ENCODE peak calls at places on chromosomes 4 and X, in ten cellular contexts. L is CD8-positive, alpha-beta T cell; U is fibroblast of villous mesenchyme; G is PC-3; E is ovary; Z is H7; R is CD8-positive, alpha-beta memory T cell; D is fibroblast of mammary gland; C is fibroblast of pulmonary artery; I is psoas muscle. X is an unnamed sample.

GRCh38 chr4:110049951-110050925 is 137.6 kb downstream of the EGF start:
- DNase-seq in I (no peak), L (peak), R (peak), U (peak), D (peak), Z (peak), G (peak), C (peak), E (peak), X (peak)

GRCh38 chr4:93031431-93032098 is 727.8 kb downstream of the GRID2 start:
- DNase-seq in I (no peak), L (no peak), G (no peak), Z (no peak), C (peak), E (no peak), U (no peak), D (no peak), R (no peak), X (no peak)

GRCh38 chrX:18075603-18076002 is 145.1 kb downstream of the BEND2 start:
- DNase-seq in R (no peak), E (no peak), I (no peak), Z (no peak), C (no peak), G (no peak), L (no peak), D (no peak), U (no peak), X (no peak)

GRCh38 chr4:159723341-159724048 is 620.6 kb downstream of the RAPGEF2 start:
- DNase-seq in Z (no peak), D (no peak), C (no peak), U (no peak), L (no peak), E (no peak), R (no peak), I (peak), G (peak), X (no peak)

GRCh38 chr4:41141910-41142309 is 72.4 kb downstream of the APBB2 start:
- DNase-seq in G (peak), C (peak), U (peak), L (no peak), I (no peak), D (peak), E (no peak), Z (no peak), R (no peak), X (no peak)

GRCh38 chrX:37060999-37061398 is 52.8 kb downstream of the FAM47C start:
- DNase-seq in G (peak), C (peak), U (peak), R (no peak), I (no peak), E (no peak), D (peak), Z (peak), L (no peak), X (peak)

GRCh38 chr4:138003248-138003647 is 238.9 kb downstream of the SLC7A11 start:
- DNase-seq in G (no peak), E (no peak), Z (no peak), I (no peak), L (no peak), D (peak), C (no peak), R (no peak), U (no peak), X (no peak)

GRCh38 chrX:76026292-76026691 is 146.6 kb upstream of the PBDC1 start:
- DNase-seq in G (no peak), E (no peak), Z (peak), U (no peak), I (no peak), L (no peak), C (no peak), R (no peak), D (no peak), X (no peak)

GRCh38 chr4:60033826-60034225 is 1166.3 kb upstream of the ADGRL3 start:
- DNase-seq in E (no peak), C (no peak), G (no peak), I (no peak), R (no peak), U (no peak), Z (no peak), L (no peak), D (no peak), X (no peak)

GRCh38 chr4:168608771-168609170 is 111.9 kb downstream of the PALLD start:
- DNase-seq in E (no peak), D (no peak), G (no peak), Z (no peak), C (no peak), L (no peak), I (no peak), R (no peak), U (no peak), X (no peak)

GRCh38 chr4:127203561-127204260 is 429.0 kb upstream of the INTU start:
- DNase-seq in L (no peak), U (no peak), I (no peak), D (peak), R (no peak), E (no peak), C (peak), G (peak), Z (no peak), X (no peak)

GRCh38 chr4:37662861-37663390 is 23.2 kb downstream of the RELL1 start:
- DNase-seq in Z (no peak), U (no peak), L (no peak), G (no peak), E (no peak), D (no peak), C (no peak), I (no peak), R (no peak), X (no peak)

GRCh38 chr4:23384741-23385140 is 505.1 kb downstream of the PPARGC1A start:
- DNase-seq in U (no peak), E (no peak), I (no peak), G (peak), D (no peak), R (no peak), C (peak), L (no peak), Z (no peak), X (no peak)

GRCh38 chr4:126798214-126798613 is 834.5 kb upstream of the INTU start:
- DNase-seq in E (no peak), U (no peak), G (no peak), Z (no peak), C (no peak), L (no peak), R (no peak), D (no peak), I (no peak), X (no peak)

GRCh38 chr4:136036744-136037143 is 1495.5 kb downstream of the PCDH18 start:
- DNase-seq in G (peak), U (peak), E (no peak), R (no peak), Z (no peak), D (peak), I (no peak), L (no peak), C (peak), X (peak)

GRCh38 chrX:53256446-53257041 is 24.8 kb downstream of the IQSEC2 start:
- DNase-seq in L (no peak), D (no peak), E (no peak), G (no peak), I (no peak), U (no peak), R (no peak), Z (peak), C (no peak), X (no peak)

GRCh38 chr4:112905728-112906127 is 143.7 kb upstream of the ANK2 start:
- DNase-seq in E (no peak), D (no peak), Z (no peak), C (no peak), R (no peak), I (no peak), L (no peak), G (no peak), U (no peak), X (no peak)

GRCh38 chr4:99154658-99155342 is 10.7 kb upstream of the ADH4 start:
- DNase-seq in R (no peak), D (no peak), U (no peak), E (no peak), C (no peak), Z (no peak), L (no peak), G (no peak), I (no peak), X (no peak)

GRCh38 chr4:163484906-163485305 is 9.6 kb upstream of the TMA16 start:
- DNase-seq in R (peak), C (peak), D (peak), Z (peak), U (peak), G (peak), E (peak), I (no peak), L (peak), X (peak)

GRCh38 chr4:152427971-152428370 is 107.9 kb downstream of the FBXW7 start:
- DNase-seq in I (no peak), U (no peak), C (no peak), Z (no peak), G (no peak), E (no peak), L (no peak), D (peak), R (no peak), X (no peak)

GRCh38 chr4:89110541-89110985 is 770 bp upstream of the TIGD2 start:
- DNase-seq in G (peak), I (no peak), D (no peak), C (no peak), R (no peak), E (no peak), U (no peak), Z (peak), L (no peak), X (no peak)

GRCh38 chr4:8173641-8174242 is 15.1 kb upstream of the ABLIM2 start:
- DNase-seq in I (no peak), U (no peak), R (no peak), Z (no peak), C (no peak), E (no peak), L (no peak), G (peak), D (no peak), X (no peak)

GRCh38 chrX:47143894-47144625 is 442 bp downstream of the NDUFB11 start:
- DNase-seq in D (peak), I (peak), L (no peak), C (peak), E (peak), G (no peak), U (peak), Z (peak), R (no peak), X (peak)

GRCh38 chrX:123959281-123960063 is 2.0 kb upstream of the STAG2 start:
- DNase-seq in D (peak), G (peak), U (peak), E (peak), L (peak), Z (peak), R (no peak), C (peak), I (peak), X (no peak)

GRCh38 chr4:2968381-2968780 is 5.0 kb downstream of the GRK4 start:
- DNase-seq in L (no peak), D (no peak), U (no peak), C (peak), Z (no peak), R (no peak), I (no peak), G (no peak), E (no peak), X (no peak)

DNA sequence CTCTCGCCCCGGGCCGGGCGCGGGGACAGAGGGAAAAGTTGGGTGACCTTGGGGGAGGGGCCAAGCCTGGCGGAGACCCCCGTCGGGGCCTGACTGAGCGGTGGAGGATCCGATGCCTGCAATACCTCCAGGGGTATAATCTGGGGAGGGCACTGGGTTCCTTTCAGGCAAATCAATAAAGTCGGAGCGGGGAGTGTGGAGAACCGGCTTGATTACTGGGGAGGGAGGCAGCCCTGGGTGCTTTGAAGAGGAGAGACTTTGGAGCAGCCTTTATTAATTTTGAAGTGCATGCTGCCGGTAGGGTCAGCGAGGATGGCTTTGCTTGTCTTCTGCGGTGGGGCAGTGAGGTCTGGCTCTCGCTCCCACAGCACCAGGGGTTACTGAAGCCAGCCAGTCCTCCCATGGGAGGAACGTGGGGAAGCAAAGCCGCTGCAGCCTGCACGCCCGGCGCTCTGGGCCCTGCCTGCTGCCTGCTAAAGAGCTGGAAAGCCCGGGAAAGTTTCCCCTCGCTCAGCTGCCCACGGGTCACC is 396 bp upstream of the LGI2 start:
- DNase-seq in U (peak), Z (peak), I (no peak), L (no peak), E (peak), R (no peak), D (peak), C (peak), G (no peak), X (no peak)
- H3K4me3 ChIP-seq in U (no peak), Z (peak), I (peak), L (no peak), E (peak), R (no peak), D (peak), C (peak), G (peak), X (no peak)

GRCh38 chr4:6673660-6674499 is 19.8 kb upstream of the S100P start:
- DNase-seq in Z (peak), R (peak), I (peak), C (peak), G (peak), D (peak), L (peak), E (peak), U (peak), X (peak)

GRCh38 chr4:6681191-6681590 is 12.5 kb upstream of the S100P start:
- DNase-seq in E (no peak), G (no peak), L (no peak), U (no peak), Z (peak), D (no peak), C (no peak), R (no peak), I (no peak), X (peak)

GRCh38 chr4:6680372-6681034 is 13.2 kb upstream of the S100P start:
- DNase-seq in R (no peak), U (no peak), G (peak), C (no peak), E (no peak), D (no peak), L (no peak), I (no peak), Z (peak), X (no peak)

GRCh38 chr4:6674500-6675149 is 19.1 kb upstream of the S100P start:
- DNase-seq in I (peak), Z (peak), R (peak), G (peak), C (peak), E (no peak), U (peak), L (peak), D (peak), X (no peak)

GRCh38 chr4:6676722-6677558 is 16.7 kb upstream of the S100P start:
- DNase-seq in G (no peak), I (no peak), D (no peak), Z (no peak), U (no peak), E (no peak), R (no peak), C (no peak), L (no peak), X (no peak)
- H3K4me3 ChIP-seq in G (peak), I (peak), D (no peak), Z (no peak), U (no peak), E (no peak), R (peak), C (no peak), L (peak), X (peak)

DNA sequence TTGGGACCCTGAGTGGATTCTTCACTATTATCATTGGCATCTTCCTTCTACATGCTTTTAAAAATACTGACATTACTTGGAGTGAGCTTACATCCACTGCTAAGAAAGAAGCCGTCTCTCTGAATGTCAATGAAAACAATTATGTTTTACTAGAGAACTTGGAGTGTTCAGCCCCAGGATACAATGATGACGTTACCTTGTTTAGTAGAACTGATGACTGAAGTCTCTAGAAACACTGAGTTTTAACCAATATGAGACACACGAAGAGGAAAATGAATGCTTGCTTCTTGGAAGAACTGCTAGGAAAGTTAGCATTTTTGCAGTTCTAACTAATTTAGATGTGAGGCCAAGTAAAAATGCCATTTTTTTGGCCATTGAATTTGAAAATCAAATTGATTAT is 19.4 kb downstream of the NIPAL1 start:
- DNase-seq in R (no peak), E (no peak), Z (no peak), C (no peak), G (no peak), L (no peak), I (no peak), U (no peak), D (no peak), X (no peak)
- H3K4me3 ChIP-seq in R (no peak), E (no peak), Z (no peak), C (no peak), G (no peak), L (no peak), I (no peak), U (no peak), D (no peak), X (no peak)

GRCh38 chrX:120311632-120312000 is 355 bp upstream of the TMEM255A start:
- DNase-seq in C (no peak), U (no peak), G (no peak), Z (no peak), R (no peak), L (no peak), E (no peak), D (no peak), I (no peak), X (no peak)

GRCh38 chrX:120308558-120308957 is 2.7 kb downstream of the TMEM255A start:
- DNase-seq in C (no peak), E (peak), R (no peak), L (no peak), G (no peak), D (no peak), Z (peak), U (no peak), I (no peak), X (no peak)

GRCh38 chrX:120310861-120311631 is at the start of gene TMEM255A:
- DNase-seq in C (no peak), R (no peak), Z (peak), L (no peak), D (no peak), E (peak), I (no peak), U (no peak), G (no peak), X (no peak)

GRCh38 chrX:120308959-120309872 is 2.0 kb downstream of the TMEM255A start:
- DNase-seq in U (peak), E (peak), I (peak), D (peak), Z (peak), L (peak), C (peak), R (peak), G (peak), X (peak)

DNA sequence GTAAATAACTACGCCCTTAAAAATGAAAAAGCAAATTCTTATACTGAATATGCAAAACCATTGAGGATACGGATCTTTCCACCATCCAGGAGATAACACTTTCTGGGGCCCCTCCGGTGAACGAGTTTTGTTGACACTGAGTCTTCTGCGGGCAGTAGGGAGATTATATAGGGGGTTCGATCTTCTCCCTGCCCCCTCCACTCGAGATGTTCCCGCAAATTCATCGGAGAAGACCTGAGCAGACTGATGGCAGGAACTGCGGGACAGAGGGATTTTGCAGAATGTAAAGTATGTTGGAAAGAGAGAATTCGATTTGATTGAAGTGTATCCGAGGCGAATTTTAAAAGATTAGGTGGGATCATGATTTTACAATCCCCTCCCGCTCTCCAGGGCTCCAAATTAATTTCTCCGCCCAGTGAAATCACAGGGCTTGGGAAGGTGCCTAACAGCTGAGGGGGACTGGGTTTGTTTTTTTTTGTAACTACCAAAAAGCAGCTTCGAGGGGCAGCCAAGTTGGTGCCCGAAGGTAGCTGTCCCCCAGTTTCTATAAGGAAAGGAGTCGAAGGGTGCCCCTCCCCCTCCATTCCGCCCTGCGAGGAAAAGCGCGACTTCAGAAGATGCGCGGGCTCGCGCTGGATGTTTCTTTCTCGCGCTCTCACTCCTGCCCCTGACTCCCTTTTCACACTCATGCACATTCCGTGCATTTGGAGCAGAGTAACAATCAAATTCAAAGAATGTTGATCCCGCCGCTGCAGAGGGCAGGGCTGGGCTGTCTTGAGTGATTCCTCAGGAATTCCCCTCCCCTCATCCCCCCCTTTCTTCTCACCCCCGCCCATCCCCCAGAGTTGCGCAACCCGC is 1.2 kb downstream of the TMEM255A start:
- DNase-seq in I (no peak), Z (no peak), R (no peak), E (peak), G (peak), U (no peak), L (no peak), D (no peak), C (no peak), X (no peak)
- H3K4me3 ChIP-seq in I (peak), Z (peak), R (peak), E (peak), G (peak), U (peak), L (peak), D (no peak), C (no peak), X (peak)

DNA sequence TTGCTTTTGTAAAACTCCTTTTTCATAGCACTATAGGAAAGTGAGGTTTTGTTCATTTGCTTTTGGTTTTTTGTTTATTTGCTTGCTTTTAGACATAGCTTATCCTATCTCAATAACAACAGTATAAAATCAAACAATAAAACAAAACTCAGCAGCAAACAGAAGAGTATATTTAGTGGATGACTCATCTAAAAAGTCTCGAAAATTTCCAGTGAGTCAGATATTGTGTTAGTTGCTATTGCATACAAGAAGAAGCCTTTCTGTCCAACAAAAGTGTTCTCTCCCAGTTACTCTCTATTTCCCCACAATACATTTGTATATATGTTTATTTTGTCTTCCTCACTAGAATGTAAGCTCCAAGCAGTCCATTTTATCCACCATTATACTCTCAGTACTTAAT is 36.0 kb upstream of the NPNT start:
- DNase-seq in G (peak), I (no peak), U (peak), L (no peak), E (no peak), C (peak), D (peak), Z (no peak), R (no peak), X (no peak)
- H3K4me3 ChIP-seq in G (no peak), I (no peak), U (no peak), L (no peak), E (no peak), C (no peak), D (no peak), Z (no peak), R (no peak), X (no peak)

GRCh38 chr4:6277935-6278800 is 8.5 kb downstream of the WFS1 start:
- DNase-seq in R (no peak), U (no peak), C (no peak), L (no peak), D (no peak), E (no peak), G (no peak), Z (no peak), I (no peak), X (no peak)
- H3K4me3 ChIP-seq in R (no peak), U (no peak), C (no peak), L (no peak), D (no peak), E (no peak), G (no peak), Z (no peak), I (no peak), X (no peak)

GRCh38 chr4:170230242-170230641 is 140.5 kb upstream of the AADAT start:
- DNase-seq in E (no peak), D (no peak), I (no peak), C (no peak), U (no peak), Z (no peak), G (no peak), R (no peak), L (no peak), X (no peak)

GRCh38 chr4:170229021-170229420 is 139.3 kb upstream of the AADAT start:
- DNase-seq in D (no peak), R (no peak), Z (no peak), I (no peak), G (peak), U (no peak), E (no peak), L (no peak), C (no peak), X (no peak)

GRCh38 chr4:170231377-170231776 is 141.6 kb upstream of the AADAT start:
- DNase-seq in R (no peak), G (no peak), U (no peak), I (no peak), Z (no peak), E (no peak), L (no peak), C (no peak), D (no peak), X (no peak)

GRCh38 chr4:170227928-170228327 is 138.2 kb upstream of the AADAT start:
- DNase-seq in G (no peak), R (no peak), D (no peak), Z (peak), U (no peak), C (no peak), E (no peak), I (no peak), L (no peak), X (no peak)

GRCh38 chr4:170226288-170226687 is 136.5 kb upstream of the AADAT start:
- DNase-seq in E (no peak), R (no peak), D (no peak), U (no peak), Z (peak), C (no peak), L (no peak), I (no peak), G (peak), X (no peak)
- H3K4me3 ChIP-seq in E (no peak), R (no peak), D (no peak), U (no peak), Z (no peak), C (no peak), L (no peak), I (no peak), G (no peak), X (no peak)